ENCODE peak calls at places on chromosomes 7 and 10, in five cellular contexts. U, I, J, B and M are unnamed samples.

GRCh38 chr7:84700563-84701370 is 486.1 kb downstream of the SEMA3D start:
- DNase-seq in U (no peak), I (no peak), J (no peak), B (no peak), M (no peak)

GRCh38 chr10:14093735-14094484 is 236.8 kb downstream of the FRMD4A start:
- DNase-seq in U (peak), I (no peak), J (no peak), B (no peak), M (no peak)

GRCh38 chr7:139192014-139192706 is 38.9 kb upstream of the UBN2 start:
- DNase-seq in U (no peak), I (no peak), J (no peak), B (no peak), M (no peak)

GRCh38 chr10:26503911-26504310 is 65.8 kb downstream of the APBB1IP start:
- DNase-seq in U (peak), I (no peak), J (no peak), B (no peak), M (peak)

GRCh38 chr7:157239571-157240270 is 97.1 kb upstream of the DNAJB6 start:
- DNase-seq in U (no peak), I (no peak), J (no peak), B (no peak), M (no peak)

GRCh38 chr10:62462456-62462855 is 88.3 kb downstream of the ZNF365 start:
- DNase-seq in U (no peak), I (no peak), J (no peak), B (no peak), M (no peak)

GRCh38 chr7:43933902-43934560 is 7.8 kb downstream of the UBE2D4 start:
- DNase-seq in U (no peak), I (no peak), J (no peak), B (no peak), M (no peak)

GRCh38 chr7:140649566-140650205 is 9.1 kb upstream of the DENND2A start:
- DNase-seq in U (no peak), I (no peak), J (no peak), B (peak), M (no peak)

GRCh38 chr10:132322621-132323048 is 9.4 kb upstream of the LRRC27 start:
- DNase-seq in U (no peak), I (no peak), J (no peak), B (no peak), M (no peak)

GRCh38 chr7:98211221-98211675 is at the start of gene BHLHA15:
- DNase-seq in U (peak), I (no peak), J (no peak), B (peak), M (peak)

GRCh38 chr10:11017575-11018425 is at the start of gene CELF2:
- DNase-seq in U (peak), I (no peak), J (peak), B (peak), M (peak)

GRCh38 chr10:12614390-12615003 is 265.1 kb downstream of the CAMK1D start:
- DNase-seq in U (no peak), I (no peak), J (no peak), B (no peak), M (no peak)

GRCh38 chr10:71523756-71524155 is 127.0 kb downstream of the CDH23 start:
- DNase-seq in U (no peak), I (no peak), J (no peak), B (no peak), M (no peak)

GRCh38 chr7:46756256-46756655 is 825.7 kb downstream of the TNS3 start:
- DNase-seq in U (no peak), I (no peak), J (no peak), B (no peak), M (no peak)